ENCODE peak calls at places on chromosome 1, in seven cellular contexts. T is K562, V is stomach, B is A549, L is HepG2, M is suprapubic skin, F is tibial nerve. H is an unnamed sample.

GRCh38 chr1:118304722-118305344 is 119.8 kb upstream of the SPAG17 start:
- DNase-seq in V (no peak), F (no peak), M (no peak), T (no peak), B (no peak), L (no peak), H (no peak)

GRCh38 chr1:180962178-180962577 is 49.5 kb downstream of the KIAA1614 start:
- DNase-seq in T (no peak), V (no peak), B (no peak), F (no peak), M (no peak), L (no peak), H (no peak)

GRCh38 chr1:52669696-52670095 is 28.5 kb downstream of the COA7 start:
- DNase-seq in T (no peak), B (no peak), L (no peak), F (no peak), V (no peak), M (no peak), H (no peak)

GRCh38 chr1:157595356-157595755 is 2.5 kb downstream of the FCRL4 start:
- DNase-seq in F (no peak), B (no peak), V (no peak), L (no peak), T (no peak), M (no peak), H (no peak)

GRCh38 chr1:201582261-201582951 is 43.5 kb downstream of the NAV1 start:
- DNase-seq in F (peak), B (peak), V (peak), M (no peak), L (no peak), T (peak), H (no peak)

GRCh38 chr1:29052100-29052499 is 71.6 kb downstream of the TMEM200B start:
- DNase-seq in M (no peak), T (no peak), B (no peak), L (no peak), F (peak), V (no peak), H (no peak)

GRCh38 chr1:155471891-155472290 is 90.7 kb downstream of the ASH1L start:
- DNase-seq in M (no peak), F (no peak), B (no peak), V (no peak), L (no peak), T (no peak), H (no peak)

GRCh38 chr1:68228833-68229232 is 3.5 kb downstream of the WLS start:
- DNase-seq in B (no peak), L (no peak), M (no peak), F (no peak), V (no peak), T (no peak), H (no peak)

GRCh38 chr1:202967684-202968281 is 726 bp upstream of the CYB5R1 start:
- DNase-seq in B (no peak), T (peak), F (no peak), V (no peak), L (no peak), M (no peak), H (no peak)

GRCh38 chr1:24643362-24644346 is 552 bp downstream of the SRRM1 start:
- DNase-seq in T (peak), V (peak), B (peak), L (no peak), F (no peak), M (peak), H (no peak)

GRCh38 chr1:30786264-30786991 is 28.9 kb upstream of the LAPTM5 start:
- DNase-seq in F (no peak), T (no peak), M (no peak), L (peak), B (no peak), V (no peak), H (no peak)

GRCh38 chr1:200207711-200208126 is 180.2 kb downstream of the NR5A2 start:
- DNase-seq in M (no peak), B (no peak), V (no peak), L (no peak), T (peak), F (no peak), H (no peak)

GRCh38 chr1:155128755-155129473 is 1.2 kb downstream of the EFNA1 start:
- DNase-seq in V (peak), L (peak), F (no peak), B (peak), T (no peak), M (no peak), H (no peak)

GRCh38 chr1:172835834-172836233 is 176.9 kb downstream of the FASLG start:
- DNase-seq in V (no peak), F (no peak), B (no peak), L (no peak), T (no peak), M (no peak), H (no peak)

GRCh38 chr1:109477821-109478220 is 5.9 kb upstream of the ATXN7L2 start:
- DNase-seq in F (no peak), L (no peak), T (peak), B (no peak), M (no peak), V (no peak), H (no peak)
- TF ChIP-seq EP300 in F (no peak), L (no peak), T (no peak), B (no peak), M (no peak), V (no peak), H (no peak)

DNA sequence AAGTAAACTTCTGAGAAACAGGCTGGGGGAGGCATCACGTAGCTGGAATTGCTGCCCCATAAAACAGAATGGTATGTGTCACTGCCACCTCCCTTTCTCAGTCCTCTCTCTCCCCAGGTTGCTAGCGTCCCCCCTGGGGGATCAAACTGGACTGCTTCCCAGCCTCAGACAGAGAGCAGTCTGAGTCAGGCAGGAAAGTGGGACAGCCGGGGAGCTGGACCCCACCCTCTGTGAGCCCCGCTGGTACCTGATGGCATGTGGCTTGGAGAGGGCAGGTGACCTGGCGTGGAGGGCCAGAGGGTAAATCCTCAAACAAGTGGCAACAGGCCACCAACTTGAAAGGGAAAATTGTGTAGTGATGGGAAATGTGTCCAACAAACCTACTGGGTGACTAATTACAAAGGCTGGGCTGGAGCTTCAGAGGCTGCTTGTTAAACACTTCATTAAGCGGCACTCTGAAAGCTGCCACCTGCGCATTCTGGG is 1.0 kb upstream of the SFN start:
- DNase-seq in F (no peak), V (no peak), T (no peak), M (no peak), L (no peak), B (no peak), H (no peak)
- TF ChIP-seq EP300 in F (no peak), V (no peak), T (no peak), M (no peak), L (no peak), B (no peak), H (no peak)

DNA sequence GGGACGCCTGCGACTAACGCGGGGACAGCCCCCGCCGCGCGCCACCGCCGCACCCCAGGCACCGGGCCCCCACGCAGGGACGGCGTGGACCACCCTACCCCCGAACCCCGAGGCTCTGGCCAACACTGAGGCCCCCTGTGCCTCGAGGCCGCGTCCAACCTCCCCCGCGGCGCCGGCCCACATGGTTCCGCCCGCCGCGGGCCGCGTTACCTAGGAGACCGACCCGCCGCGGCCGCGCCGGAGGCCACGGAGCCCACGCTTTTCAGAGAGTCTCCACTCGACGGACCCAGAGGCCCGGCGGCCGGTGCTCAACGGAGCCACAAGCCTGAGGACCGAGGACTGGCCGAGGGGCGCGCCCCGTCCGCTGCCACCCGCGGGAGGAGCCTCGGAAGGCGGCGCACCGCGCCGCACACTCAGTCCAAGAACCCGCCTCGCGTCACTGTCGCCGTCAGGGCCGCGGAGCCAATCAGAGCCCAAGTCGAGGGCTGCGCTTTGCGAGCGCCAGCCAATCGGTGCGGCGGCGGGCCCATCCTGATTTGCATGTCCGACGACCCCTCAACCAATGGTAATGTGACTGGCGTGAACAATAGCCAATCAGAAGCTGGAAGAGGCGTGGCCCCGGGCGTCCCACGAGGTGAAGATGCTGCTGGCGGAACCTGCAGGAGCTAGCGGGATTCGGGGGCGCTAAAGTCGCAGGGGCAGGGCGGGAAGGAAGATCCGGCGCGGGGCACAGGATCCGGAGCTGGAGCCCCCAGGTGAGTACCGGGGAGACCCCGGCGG is at the start of gene NPHP4:
- DNase-seq in T (peak), F (peak), V (peak), M (peak), L (peak), B (peak), H (peak)
- TF ChIP-seq EP300 in T (no peak), F (peak), V (no peak), M (no peak), L (no peak), B (no peak), H (no peak)

GRCh38 chr1:61334718-61335589 is 252.6 kb downstream of the NFIA start:
- DNase-seq in M (peak), B (no peak), L (no peak), T (no peak), V (peak), F (no peak), H (no peak)

GRCh38 chr1:61330018-61330417 is 247.7 kb downstream of the NFIA start:
- DNase-seq in T (no peak), L (no peak), F (no peak), M (no peak), V (no peak), B (no peak), H (no peak)

GRCh38 chr1:61330571-61330970 is 248.2 kb downstream of the NFIA start:
- DNase-seq in B (no peak), V (no peak), M (no peak), L (no peak), F (no peak), T (no peak), H (no peak)

GRCh38 chr1:61332796-61333195 is 250.4 kb downstream of the NFIA start:
- DNase-seq in B (no peak), M (no peak), T (no peak), V (no peak), F (no peak), L (no peak), H (no peak)

GRCh38 chr1:61332196-61332753 is 249.9 kb downstream of the NFIA start:
- DNase-seq in M (no peak), T (no peak), F (no peak), B (no peak), V (no peak), L (no peak), H (no peak)
- TF ChIP-seq EP300 in M (no peak), T (no peak), F (no peak), B (no peak), V (no peak), L (no peak), H (no peak)

DNA sequence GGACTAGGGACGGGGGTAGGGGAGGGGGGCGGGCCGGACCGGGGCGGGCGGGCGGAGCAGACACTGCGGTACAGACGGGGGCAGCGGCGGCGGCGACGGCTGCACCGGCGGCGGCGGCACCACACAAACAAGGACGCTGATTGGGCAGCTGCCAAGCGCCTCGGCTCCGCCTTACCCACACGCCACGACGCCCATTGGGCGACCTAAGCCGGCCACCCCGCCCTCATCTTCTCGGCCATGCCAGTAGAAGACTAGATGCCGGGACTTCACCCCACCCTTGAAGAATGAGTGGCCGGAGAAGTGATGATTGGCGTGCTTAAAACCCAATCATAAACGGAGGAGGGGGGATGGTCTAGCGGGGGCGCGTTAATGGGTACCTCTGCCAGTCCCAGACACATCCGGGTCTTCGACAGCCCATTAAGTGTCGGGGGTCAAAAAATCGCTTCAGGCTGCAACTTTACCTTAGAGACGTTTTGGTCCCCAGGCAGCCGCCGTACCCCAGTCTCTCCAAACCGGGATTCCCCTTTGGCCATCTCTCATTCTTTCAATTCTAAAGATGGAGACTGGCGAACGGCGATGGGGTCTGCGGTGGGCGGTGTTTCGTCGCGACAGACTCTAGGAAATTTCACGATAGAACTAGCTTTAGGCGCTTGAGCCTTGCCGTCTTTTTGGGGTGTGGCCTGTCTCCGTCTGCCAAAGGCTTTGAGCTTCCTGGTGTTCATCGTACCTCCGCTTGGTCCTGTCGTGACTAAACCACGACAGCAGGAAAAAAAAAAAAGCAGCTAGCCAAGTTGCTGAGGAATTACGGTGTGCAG is at the start of gene GATAD2B:
- DNase-seq in B (peak), F (peak), T (peak), V (peak), L (peak), M (peak), H (peak)
- TF ChIP-seq EP300 in B (no peak), F (peak), T (peak), V (no peak), L (no peak), M (no peak), H (no peak)

H was measured in H1.